ENCODE peak calls at places on chromosomes 13 and 19, in eight cellular contexts. K is A549; B is H9; G is right cardiac atrium; Y is A673; R is heart right ventricle; M is naive thymus-derived CD4-positive, alpha-beta T cell; O is spleen. C is an unnamed sample.

GRCh38 chr13:44403720-44404063 is 30.1 kb downstream of the SERP2 start:
- DNase-seq in G (peak; percentile 64), M (no peak), O (no peak), B (no peak), Y (no peak), K (no peak), R (no peak), C (no peak)

GRCh38 chr13:61600360-61601033 is 184.8 kb upstream of the PCDH20 start:
- DNase-seq in G (peak; percentile 24), B (no peak), K (no peak), Y (no peak), O (no peak), R (no peak), M (no peak), C (no peak)

GRCh38 chr19:10109528-10109927 is 2.0 kb upstream of the P2RY11 start:
- DNase-seq in G (peak; percentile 35), K (no peak), R (no peak), B (no peak), Y (no peak), M (no peak), O (no peak), C (no peak)

GRCh38 chr19:56866563-56866962 is 26.0 kb upstream of the PEG3 start:
- DNase-seq in O (no peak), G (no peak), Y (no peak), K (no peak), R (no peak), M (no peak), B (no peak), C (no peak)

GRCh38 chr19:33209844-33210230 is 15.7 kb downstream of the LRP3 start:
- DNase-seq in K (no peak), O (no peak), M (no peak), B (no peak), R (no peak), Y (no peak), G (no peak), C (no peak)

GRCh38 chr13:29575098-29575497 is 20.4 kb downstream of the SLC7A1 start:
- DNase-seq in M (no peak), O (no peak), B (no peak), Y (no peak), R (no peak), G (no peak), K (no peak), C (no peak)

GRCh38 chr19:55389386-55390317 is 3.9 kb downstream of the RPL28 start:
- DNase-seq in M (no peak), R (no peak), G (no peak), O (no peak), B (no peak), K (no peak), Y (no peak), C (no peak)

GRCh38 chr19:42554046-42554575 is 25.8 kb upstream of the CEACAM1 start:
- DNase-seq in Y (no peak), G (no peak), B (peak; percentile 22), R (no peak), K (no peak), M (no peak), O (peak; percentile 75), C (no peak)

GRCh38 chr13:50126378-50127016 is 111.3 kb downstream of the KCNRG start:
- DNase-seq in R (no peak), O (peak; percentile 85), B (peak; percentile 39), Y (peak; percentile 59), M (no peak), G (peak; percentile 49), K (peak; percentile 62), C (no peak)

GRCh38 chr13:46307554-46307953 is 79.5 kb downstream of the RUBCNL start:
- DNase-seq in M (no peak), Y (peak; percentile 44), O (no peak), K (no peak), B (no peak), R (no peak), G (no peak), C (no peak)

GRCh38 chr19:23799321-23799720 is 40.6 kb upstream of the ZNF681 start:
- DNase-seq in G (no peak), K (no peak), B (no peak), Y (no peak), R (no peak), O (no peak), M (no peak), C (no peak)

GRCh38 chr13:60226507-60226906 is 62.8 kb upstream of the DIAPH3 start:
- DNase-seq in O (no peak), K (peak; percentile 28), B (peak; percentile 44), R (no peak), G (peak; percentile 30), Y (no peak), M (no peak), C (no peak)

GRCh38 chr19:7482584-7483439 is 6.0 kb downstream of the PEX11G start:
- DNase-seq in G (peak; percentile 87), Y (peak; percentile 55), K (no peak), M (no peak), B (peak; percentile 97), R (no peak), O (no peak), C (no peak)

GRCh38 chr13:85431720-85432119 is 367.5 kb downstream of the SLITRK6 start:
- DNase-seq in R (no peak), Y (no peak), M (no peak), G (peak; percentile 42), B (no peak), O (no peak), K (no peak), C (no peak)

GRCh38 chr19:36032251-36033104 is at the start of gene CLIP3:
- DNase-seq in K (no peak), O (no peak), M (peak; percentile 25), R (peak; percentile 70), B (peak; percentile 83), G (peak; percentile 89), Y (peak; percentile 81), C (no peak)

GRCh38 chr19:55346725-55347441 is 7.2 kb downstream of the KMT5C start:
- DNase-seq in K (no peak), O (no peak), B (no peak), M (no peak), Y (no peak), R (no peak), G (peak; percentile 43), C (no peak)

GRCh38 chr19:17680235-17680722 is 7.9 kb downstream of the UNC13A start:
- DNase-seq in R (peak; percentile 88), Y (peak; percentile 26), B (peak; percentile 52), M (peak; percentile 21), K (peak; percentile 75), O (peak; percentile 86), G (peak; percentile 91), C (no peak)

DNA sequence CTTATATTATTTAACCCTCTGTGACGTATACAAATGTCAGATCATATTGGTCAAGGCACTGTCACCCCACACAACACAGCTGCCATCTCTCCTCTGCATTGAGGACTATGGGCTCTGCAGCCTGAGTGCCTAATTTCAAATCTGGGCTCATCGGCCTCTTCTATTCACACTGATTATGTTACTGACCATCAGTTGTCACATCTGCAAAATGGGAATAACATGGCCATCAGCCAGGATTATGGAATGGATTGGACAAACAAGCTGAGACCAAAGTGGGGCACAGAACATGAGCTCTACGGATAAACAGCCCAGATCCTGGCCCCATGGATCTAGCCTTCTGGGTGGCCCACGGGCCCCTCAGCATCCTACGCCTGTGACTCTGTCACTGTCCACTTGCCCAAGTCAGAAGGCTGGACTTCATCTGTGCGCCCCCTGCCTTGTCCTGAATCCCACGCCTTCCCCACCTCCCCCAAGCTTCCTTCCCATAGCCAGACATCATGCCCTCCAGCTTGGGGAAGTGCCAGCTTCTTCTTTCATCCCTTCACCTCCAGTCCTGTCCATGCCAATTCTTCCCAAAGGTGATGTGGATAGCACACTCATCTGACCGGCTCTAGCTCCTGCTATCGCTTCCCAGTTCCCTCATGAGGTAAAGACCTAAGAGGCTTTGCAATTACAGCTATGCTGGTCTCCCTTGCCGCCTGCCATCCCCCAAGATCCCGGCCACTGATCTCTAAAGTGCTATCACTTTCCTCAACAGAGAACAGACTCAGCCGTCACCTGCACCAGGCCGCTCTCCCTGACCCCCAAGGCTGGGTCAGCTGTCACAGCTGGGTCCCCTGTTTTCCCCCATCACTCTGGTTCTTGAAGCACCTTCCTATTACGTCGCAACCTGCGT is 872 bp downstream of the FARSA start:
- DNase-seq in Y (no peak), O (no peak), K (no peak), R (no peak), G (no peak), M (no peak), B (no peak), C (no peak)
- H3K4me1 ChIP-seq in Y (peaks cover 16% of the 10 kb centered on the region), O (peaks cover 50% of the 10 kb centered on the region), K (peaks cover 15% of the 10 kb centered on the region), R (peaks cover 23% of the 10 kb centered on the region), G (peaks cover 8% of the 10 kb centered on the region), M (peaks cover 19% of the 10 kb centered on the region), B (no peaks in the 10 kb centered on the region), C (peaks cover 14% of the 10 kb centered on the region)

DNA sequence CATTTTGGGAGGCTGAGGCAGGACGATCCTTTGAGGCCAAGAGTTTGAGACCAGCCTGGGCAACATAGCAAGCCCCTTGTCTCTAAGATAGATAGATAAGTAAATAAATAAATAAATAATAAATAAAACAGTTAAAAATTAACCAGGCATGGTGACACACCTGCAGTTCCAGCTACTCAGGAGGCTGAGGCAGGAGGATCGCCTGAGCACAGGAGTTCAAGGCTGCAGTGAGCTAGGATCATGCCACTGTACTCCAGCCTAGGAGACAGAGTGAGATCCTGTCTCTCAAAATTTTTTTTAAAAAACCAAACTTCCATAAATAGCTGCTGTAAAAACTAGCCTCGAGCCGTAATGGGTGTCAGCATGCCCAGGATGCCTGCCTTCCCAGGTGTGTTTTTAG is 14.4 kb upstream of the NAXD start:
- DNase-seq in B (no peak), O (no peak), G (no peak), K (no peak), R (no peak), Y (no peak), M (no peak), C (no peak)
- H3K4me1 ChIP-seq in B (no peaks in the 10 kb centered on the region), O (no peaks in the 10 kb centered on the region), G (peaks cover 1% of the 10 kb centered on the region), K (no peaks in the 10 kb centered on the region), R (no peaks in the 10 kb centered on the region), Y (no peaks in the 10 kb centered on the region), M (no peaks in the 10 kb centered on the region), C (no peaks in the 10 kb centered on the region)

GRCh38 chr19:43818500-43818899 is 8.6 kb upstream of the ZNF283 start:
- DNase-seq in G (no peak), Y (no peak), B (no peak), O (no peak), R (no peak), K (no peak), M (no peak), C (no peak)
- H3K4me1 ChIP-seq in G (peaks cover 2% of the 10 kb centered on the region), Y (no peaks in the 10 kb centered on the region), B (no peaks in the 10 kb centered on the region), O (no peaks in the 10 kb centered on the region), R (peaks cover 6% of the 10 kb centered on the region), K (no peaks in the 10 kb centered on the region), M (no peaks in the 10 kb centered on the region), C (no peaks in the 10 kb centered on the region)

DNA sequence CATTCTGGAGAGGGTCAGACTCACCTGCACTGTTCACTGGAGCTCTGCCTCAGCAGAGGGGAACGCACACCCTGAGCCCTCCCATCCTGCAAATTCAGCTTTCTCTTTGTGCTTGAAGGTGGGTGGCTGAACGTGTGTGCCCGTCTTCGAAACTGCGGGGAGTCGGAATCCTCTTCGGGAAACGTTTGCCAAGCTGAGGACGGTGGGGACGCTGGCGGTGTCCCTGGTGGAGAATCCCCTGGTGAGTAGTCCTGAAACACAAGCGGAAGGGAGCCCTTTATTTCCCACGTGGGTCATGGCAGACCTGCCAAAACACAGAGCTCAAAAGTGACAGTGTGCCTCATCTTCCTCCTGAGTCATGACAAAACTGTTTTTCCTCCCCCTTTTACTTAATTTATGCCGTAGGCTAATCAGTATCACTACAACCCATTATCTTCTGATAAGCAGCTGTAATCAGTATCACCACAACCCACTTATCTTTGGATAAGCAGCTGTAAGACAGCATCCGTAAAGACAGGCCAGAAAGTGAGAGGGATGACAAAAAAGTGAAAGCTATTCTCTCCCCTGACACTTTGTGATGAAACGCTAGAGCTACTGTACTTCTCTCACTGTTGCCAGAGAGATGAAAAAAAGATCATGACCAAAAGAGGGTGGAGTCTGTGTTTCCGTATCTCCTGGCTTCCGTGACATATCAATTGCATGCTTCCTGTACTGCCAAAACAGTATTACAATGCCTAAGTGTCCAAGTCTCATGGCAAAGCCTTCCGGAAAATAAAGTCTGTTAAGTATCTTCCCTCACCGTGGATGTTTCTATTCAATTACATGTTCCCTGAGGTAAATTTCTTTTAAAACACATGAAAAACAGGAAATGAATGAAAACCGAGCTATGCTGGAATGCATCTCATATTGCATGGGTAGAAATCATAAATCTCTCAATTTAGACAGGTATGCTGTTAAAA is 155.5 kb downstream of the TBC1D4 start:
- DNase-seq in R (no peak), M (peak; percentile 19), Y (peak; percentile 84), O (peak; percentile 77), B (no peak), K (no peak), G (peak; percentile 55), C (no peak)
- H3K4me1 ChIP-seq in R (peaks cover 33% of the 10 kb centered on the region), M (peaks cover 4% of the 10 kb centered on the region), Y (peaks cover 22% of the 10 kb centered on the region), O (peaks cover 20% of the 10 kb centered on the region), B (peaks cover 2% of the 10 kb centered on the region), K (no peaks in the 10 kb centered on the region), G (no peaks in the 10 kb centered on the region), C (no peaks in the 10 kb centered on the region)

C was measured in esophagus squamous epithelium.